ENCODE peak calls at places on chromosome 1, in nine cellular contexts. Q, W, G, I, U, P, C, Z and L are unnamed samples.

GRCh38 chr1:110309768-110310167 is 29.4 kb upstream of the RBM15 start:
- DNase-seq in Q (no peak), W (no peak), G (no peak), I (no peak), U (no peak), P (peak), C (peak), Z (no peak), L (peak)

GRCh38 chr1:76891931-76892330 is 24.7 kb downstream of the ST6GALNAC5 start:
- DNase-seq in Q (no peak), W (no peak), G (no peak), I (no peak), U (no peak), P (no peak), C (peak), Z (no peak), L (peak)

GRCh38 chr1:48677306-48678287 is 99.1 kb downstream of the BEND5 start:
- DNase-seq in Q (peak), W (peak), G (peak), I (peak), U (peak), P (peak), C (no peak), Z (peak), L (peak)

GRCh38 chr1:12132078-12132477 is 34.7 kb upstream of the TNFRSF1B start:
- DNase-seq in Q (peak), W (no peak), G (no peak), I (no peak), U (no peak), P (no peak), C (no peak), Z (no peak), L (peak)

GRCh38 chr1:6157528-6158174 is 22.5 kb downstream of the CHD5 start:
- DNase-seq in Q (no peak), W (peak), G (no peak), I (no peak), U (no peak), P (peak), C (no peak), Z (no peak), L (peak)

GRCh38 chr1:81305997-81306452 is 494.7 kb upstream of the ADGRL2 start:
- DNase-seq in Q (no peak), W (peak), G (no peak), I (no peak), U (peak), P (peak), C (peak), Z (peak), L (peak)

GRCh38 chr1:183304466-183305122 is 113.6 kb downstream of the NMNAT2 start:
- DNase-seq in Q (no peak), W (no peak), G (no peak), I (no peak), U (no peak), P (no peak), C (no peak), Z (peak), L (no peak)

GRCh38 chr1:220127076-220127475 is 33.1 kb downstream of the IARS2 start:
- DNase-seq in Q (no peak), W (no peak), G (no peak), I (no peak), U (no peak), P (no peak), C (no peak), Z (no peak), L (no peak)

GRCh38 chr1:27562021-27562420 is 41.9 kb downstream of the AHDC1 start:
- DNase-seq in Q (no peak), W (no peak), G (no peak), I (no peak), U (no peak), P (no peak), C (no peak), Z (no peak), L (no peak)

GRCh38 chr1:192802406-192802805 is 6.4 kb upstream of the RGS2 start:
- DNase-seq in Q (no peak), W (no peak), G (no peak), I (no peak), U (no peak), P (no peak), C (no peak), Z (no peak), L (no peak)

GRCh38 chr1:183195146-183195571 is 9.1 kb downstream of the LAMC2 start:
- DNase-seq in Q (no peak), W (no peak), G (no peak), I (no peak), U (no peak), P (peak), C (no peak), Z (no peak), L (no peak)

GRCh38 chr1:223628233-223628632 is 37.3 kb downstream of the CAPN8 start:
- DNase-seq in Q (no peak), W (peak), G (no peak), I (no peak), U (peak), P (no peak), C (peak), Z (no peak), L (peak)

GRCh38 chr1:231508497-231508896 is 20.0 kb upstream of the TSNAX start:
- DNase-seq in Q (no peak), W (no peak), G (no peak), I (no peak), U (no peak), P (no peak), C (no peak), Z (no peak), L (peak)

GRCh38 chr1:77759090-77760028 is at the start of gene USP33:
- DNase-seq in Q (peak), W (peak), G (peak), I (peak), U (peak), P (peak), C (peak), Z (peak), L (peak)

GRCh38 chr1:151989131-151989868 is 4.4 kb downstream of the S100A10 start:
- DNase-seq in Q (peak), W (peak), G (peak), I (no peak), U (peak), P (peak), C (no peak), Z (peak), L (peak)

GRCh38 chr1:147129116-147129873 is 43.0 kb downstream of the PRKAB2 start:
- DNase-seq in Q (no peak), W (no peak), G (no peak), I (no peak), U (no peak), P (no peak), C (no peak), Z (no peak), L (no peak)

GRCh38 chr1:67749844-67750689 is 65.1 kb downstream of the GADD45A start:
- DNase-seq in Q (no peak), W (peak), G (no peak), I (no peak), U (peak), P (peak), C (peak), Z (no peak), L (peak)

GRCh38 chr1:92037400-92037799 is 7.6 kb downstream of the EPHX4 start:
- DNase-seq in Q (no peak), W (no peak), G (no peak), I (no peak), U (no peak), P (no peak), C (peak), Z (no peak), L (no peak)

GRCh38 chr1:109083923-109084322 is 6.6 kb upstream of the TMEM167B start:
- DNase-seq in Q (no peak), W (no peak), G (no peak), I (no peak), U (no peak), P (no peak), C (no peak), Z (no peak), L (no peak)

GRCh38 chr1:61259379-61260148 is 177.2 kb downstream of the NFIA start:
- DNase-seq in Q (no peak), W (no peak), G (no peak), I (no peak), U (no peak), P (no peak), C (no peak), Z (no peak), L (peak)

GRCh38 chr1:43272161-43272560 is 2.4 kb downstream of the TMEM125 start:
- DNase-seq in Q (no peak), W (no peak), G (no peak), I (no peak), U (no peak), P (no peak), C (no peak), Z (no peak), L (no peak)

GRCh38 chr1:156055649-156056048 is 1.1 kb downstream of the LAMTOR2 start:
- DNase-seq in Q (no peak), W (no peak), G (no peak), I (no peak), U (no peak), P (no peak), C (no peak), Z (no peak), L (no peak)

GRCh38 chr1:6666696-6667095 is 34.9 kb downstream of the DNAJC11 start:
- DNase-seq in Q (no peak), W (no peak), G (no peak), I (no peak), U (no peak), P (no peak), C (no peak), Z (no peak), L (no peak)

GRCh38 chr1:82586473-82586872 is 785.7 kb downstream of the ADGRL2 start:
- DNase-seq in Q (peak), W (no peak), G (no peak), I (no peak), U (peak), P (no peak), C (no peak), Z (peak), L (peak)

GRCh38 chr1:228293816-228294500 is 86.1 kb downstream of the OBSCN start:
- DNase-seq in Q (no peak), W (no peak), G (no peak), I (no peak), U (no peak), P (no peak), C (no peak), Z (no peak), L (no peak)

GRCh38 chr1:18407166-18408045 is 73.3 kb upstream of the KLHDC7A start:
- DNase-seq in Q (no peak), W (no peak), G (no peak), I (no peak), U (no peak), P (no peak), C (no peak), Z (no peak), L (no peak)

GRCh38 chr1:169538998-169539871 is 47.0 kb downstream of the F5 start:
- DNase-seq in Q (no peak), W (no peak), G (no peak), I (no peak), U (no peak), P (peak), C (peak), Z (no peak), L (peak)

GRCh38 chr1:53860967-53861411 is 22.9 kb upstream of the NDC1 start:
- DNase-seq in Q (no peak), W (no peak), G (no peak), I (peak), U (peak), P (peak), C (peak), Z (peak), L (peak)

GRCh38 chr1:171251741-171252300 is 3.5 kb downstream of the FMO1 start:
- DNase-seq in Q (no peak), W (no peak), G (peak), I (peak), U (peak), P (peak), C (no peak), Z (no peak), L (peak)

GRCh38 chr1:14679027-14679688 is 80.7 kb downstream of the KAZN start:
- DNase-seq in Q (no peak), W (no peak), G (no peak), I (no peak), U (no peak), P (no peak), C (no peak), Z (no peak), L (no peak)

GRCh38 chr1:35544976-35545375 is 12.2 kb downstream of the KIAA0319L start:
- DNase-seq in Q (peak), W (no peak), G (no peak), I (peak), U (peak), P (no peak), C (no peak), Z (peak), L (peak)

GRCh38 chr1:45254490-45254889 is 48.1 kb upstream of the ZSWIM5 start:
- DNase-seq in Q (no peak), W (no peak), G (no peak), I (no peak), U (no peak), P (no peak), C (no peak), Z (no peak), L (no peak)

GRCh38 chr1:17893891-17894631 is 138.9 kb downstream of the ACTL8 start:
- DNase-seq in Q (no peak), W (no peak), G (no peak), I (no peak), U (no peak), P (no peak), C (no peak), Z (no peak), L (no peak)

GRCh38 chr1:30617161-30617560 is 106.2 kb downstream of the MATN1 start:
- DNase-seq in Q (no peak), W (no peak), G (no peak), I (no peak), U (no peak), P (no peak), C (no peak), Z (no peak), L (no peak)

DNA sequence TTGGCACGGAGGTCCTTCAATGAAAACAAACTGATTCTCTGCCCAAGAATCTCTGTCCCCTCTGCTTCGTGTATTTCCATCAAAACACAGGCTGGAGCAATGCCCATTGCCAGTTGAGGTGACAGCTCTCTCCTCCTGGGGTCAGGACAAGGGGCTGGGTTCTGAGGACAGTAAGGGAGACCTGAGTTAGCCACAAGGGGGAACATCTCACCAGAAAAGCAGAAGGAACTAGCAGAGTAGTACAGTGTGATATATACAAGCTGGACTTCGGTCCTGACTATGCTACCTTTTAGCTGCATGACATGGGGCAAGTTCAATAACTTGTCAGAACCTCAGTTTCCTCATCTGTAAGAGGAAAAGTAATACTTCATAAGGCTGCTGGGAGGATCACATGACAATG is 50.3 kb downstream of the SYT2 start:
- DNase-seq in Q (no peak), W (no peak), G (no peak), I (no peak), U (no peak), P (no peak), C (no peak), Z (no peak), L (no peak)
- TF ChIP-seq CTCF in Q (no peak), W (no peak), G (no peak), I (no peak), U (no peak), P (peak), C (no peak), Z (no peak), L (no peak)

GRCh38 chr1:225608014-225608796 is 44.7 kb downstream of the ENAH start:
- DNase-seq in Q (no peak), W (no peak), G (no peak), I (no peak), U (no peak), P (no peak), C (no peak), Z (no peak), L (no peak)
- H3K4me3 ChIP-seq in Q (no peak), W (no peak), G (no peak), I (no peak), U (no peak), P (no peak), C (no peak), Z (no peak), L (no peak)

GRCh38 chr1:66211521-66211920 is 322.4 kb upstream of the SGIP1 start:
- DNase-seq in Q (no peak), W (no peak), G (no peak), I (no peak), U (no peak), P (no peak), C (no peak), Z (no peak), L (peak)

GRCh38 chr1:66210653-66211052 is 323.3 kb upstream of the SGIP1 start:
- DNase-seq in Q (no peak), W (no peak), G (no peak), I (no peak), U (no peak), P (no peak), C (no peak), Z (no peak), L (peak)

GRCh38 chr1:66208631-66209030 is 325.3 kb upstream of the SGIP1 start:
- DNase-seq in Q (no peak), W (no peak), G (no peak), I (no peak), U (no peak), P (no peak), C (no peak), Z (no peak), L (no peak)

GRCh38 chr1:66206563-66207154 is 327.3 kb upstream of the SGIP1 start:
- DNase-seq in Q (no peak), W (no peak), G (no peak), I (no peak), U (no peak), P (no peak), C (no peak), Z (no peak), L (no peak)

DNA sequence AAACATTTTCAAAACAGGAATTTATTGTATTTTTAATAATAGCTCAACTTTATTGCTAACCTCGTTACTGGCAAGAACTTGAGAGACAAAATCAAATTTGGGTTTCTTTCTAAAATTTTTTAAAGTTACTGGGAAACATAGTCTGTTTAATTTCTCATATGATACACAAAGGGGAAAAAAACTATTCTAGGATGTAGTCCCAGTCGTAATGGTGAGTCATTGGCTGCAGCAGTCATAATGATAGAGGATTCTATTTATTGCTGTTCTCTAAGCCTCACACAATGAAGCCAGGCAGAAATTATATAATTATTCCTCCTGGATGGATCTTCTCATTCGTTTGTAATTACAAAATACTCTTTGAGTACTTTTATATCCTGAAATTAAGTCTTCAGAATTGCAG is 326.5 kb upstream of the SGIP1 start:
- DNase-seq in Q (no peak), W (no peak), G (no peak), I (no peak), U (no peak), P (peak), C (no peak), Z (peak), L (peak)
- TF ChIP-seq CTCF in Q (no peak), W (no peak), G (no peak), I (no peak), U (no peak), P (no peak), C (no peak), Z (no peak), L (no peak)

DNA sequence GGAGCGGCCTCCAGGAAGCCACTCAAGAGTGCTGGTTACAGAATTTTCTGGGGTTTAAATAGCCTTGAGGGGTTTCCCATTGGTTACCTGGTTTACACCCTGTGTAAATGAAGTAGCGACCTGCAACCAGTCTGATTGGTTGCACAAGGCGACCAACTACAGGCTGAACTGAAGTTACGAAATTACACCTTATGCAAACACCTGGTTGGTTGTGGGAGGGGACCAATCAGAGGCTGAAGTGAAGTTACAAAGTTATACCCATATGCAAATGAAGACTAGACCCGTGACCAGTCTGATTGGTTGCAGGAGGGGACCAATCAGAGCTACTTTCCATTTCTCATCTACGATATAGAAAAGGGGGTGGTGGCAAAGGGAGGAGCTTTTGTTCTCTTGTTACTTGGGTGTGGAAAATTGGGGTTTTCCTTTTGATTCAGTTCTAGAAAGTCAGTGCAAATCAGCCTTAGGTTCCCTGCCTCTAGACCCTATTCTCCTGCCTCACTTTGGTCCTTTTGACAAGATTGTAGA is 22.2 kb upstream of the C1orf174 start:
- DNase-seq in Q (no peak), W (no peak), G (no peak), I (no peak), U (no peak), P (no peak), C (no peak), Z (no peak), L (no peak)
- H3K4me3 ChIP-seq in Q (no peak), W (no peak), G (no peak), I (no peak), U (no peak), P (no peak), C (no peak), Z (no peak), L (no peak)

DNA sequence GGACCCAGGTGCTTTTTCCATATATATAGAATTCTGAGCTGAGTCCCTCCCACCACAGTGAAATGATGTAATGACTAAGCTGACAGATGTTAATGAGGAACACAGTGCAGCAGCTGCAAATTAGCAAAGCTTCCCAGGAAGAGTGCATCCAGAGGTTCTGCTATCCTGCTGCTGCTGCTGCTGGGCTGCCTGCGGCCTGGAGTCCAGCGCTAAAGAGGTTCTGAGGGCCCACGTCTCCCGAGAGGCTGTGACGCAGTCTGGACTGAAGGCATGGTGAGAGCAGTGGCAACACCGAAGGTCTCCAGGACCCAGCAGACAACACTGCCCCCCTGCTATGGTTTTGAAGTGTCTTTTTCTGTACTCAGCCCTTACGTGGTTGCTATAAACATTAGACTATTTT is 63.9 kb downstream of the URB2 start:
- DNase-seq in Q (no peak), W (no peak), G (no peak), I (no peak), U (no peak), P (no peak), C (no peak), Z (no peak), L (no peak)
- TF ChIP-seq CTCF in Q (no peak), W (no peak), G (no peak), I (no peak), U (no peak), P (no peak), C (no peak), Z (no peak), L (no peak)

GRCh38 chr1:230132758-230133157 is 65.7 kb downstream of the GALNT2 start:
- DNase-seq in Q (no peak), W (no peak), G (no peak), I (no peak), U (no peak), P (no peak), C (no peak), Z (no peak), L (no peak)
- H3K4me3 ChIP-seq in Q (no peak), W (no peak), G (no peak), I (no peak), U (no peak), P (no peak), C (no peak), Z (no peak), L (no peak)

DNA sequence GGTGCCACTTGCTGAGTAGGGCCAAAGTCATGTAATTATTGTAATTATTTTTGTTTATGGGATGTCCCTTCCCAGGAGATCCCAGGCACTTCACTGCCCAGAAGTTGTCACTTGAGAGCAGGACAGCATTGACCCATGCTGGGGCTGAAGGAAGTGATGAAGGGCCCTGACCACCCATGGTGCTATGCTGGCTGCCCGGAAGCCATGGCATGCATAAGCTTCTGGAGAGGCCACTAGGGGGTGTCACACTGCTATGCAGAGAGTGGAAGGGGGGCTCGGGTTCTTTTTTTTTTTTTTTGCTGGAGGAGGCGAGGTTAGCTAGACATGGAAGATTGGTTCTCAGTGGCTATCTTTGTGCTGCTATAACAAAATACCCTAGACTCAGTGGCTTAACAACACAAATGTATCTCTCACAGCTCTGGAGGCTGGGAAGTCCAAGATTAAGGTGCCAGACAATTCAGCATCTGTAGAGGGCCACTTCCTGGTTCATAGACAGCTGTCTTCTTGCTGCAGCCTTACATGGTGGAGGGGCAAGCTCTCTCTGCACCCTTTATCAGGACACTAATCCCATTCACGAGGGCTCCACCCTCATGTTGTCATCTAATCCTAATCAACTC is 84.9 kb downstream of the CNIH3 start:
- DNase-seq in Q (no peak), W (no peak), G (no peak), I (no peak), U (no peak), P (no peak), C (no peak), Z (no peak), L (peak)
- TF ChIP-seq CTCF in Q (no peak), W (no peak), G (no peak), I (no peak), U (no peak), P (peak), C (peak), Z (no peak), L (peak)